ENCODE peak calls at places on chromosomes 3 and 15, in six cellular contexts. H is psoas muscle, D is PC-9, T is endodermal cell, V is heart left ventricle, R is ovary. Z is an unnamed sample. For H3K4me1 and H3K27me3, the result is how much of the 10 kb centered on the place peaks cover.

GRCh38 chr3:99700637-99701268 is 62.4 kb downstream of the COL8A1 start:
- DNase-seq in R (no peak), D (no peak), T (no peak), H (no peak), V (no peak), Z (no peak)

GRCh38 chr15:30859091-30859874 is 44.4 kb upstream of the FAN1 start:
- DNase-seq in D (no peak), R (no peak), V (no peak), H (no peak), T (no peak), Z (no peak)

GRCh38 chr3:69086133-69086722 is 1.5 kb downstream of the ARL6IP5 start:
- DNase-seq in H (peak), D (peak), T (peak), R (peak), V (peak), Z (peak)

GRCh38 chr3:170437151-170437550 is 18.5 kb downstream of the CLDN11 start:
- DNase-seq in V (no peak), D (no peak), H (no peak), R (no peak), T (no peak), Z (no peak)

GRCh38 chr3:179544981-179545645 is 17.6 kb upstream of the ACTL6A start:
- DNase-seq in R (no peak), T (peak), H (no peak), V (no peak), D (no peak), Z (no peak)

GRCh38 chr3:100097919-100098896 is 16.1 kb downstream of the FILIP1L start:
- DNase-seq in R (peak), H (no peak), V (no peak), T (no peak), D (peak), Z (no peak)

GRCh38 chr3:64083588-64083974 is 60.3 kb upstream of the PSMD6 start:
- DNase-seq in V (no peak), R (no peak), H (no peak), D (peak), T (no peak), Z (no peak)

GRCh38 chr15:66101715-66102395 is 151.7 kb downstream of the MEGF11 start:
- DNase-seq in D (no peak), R (no peak), V (no peak), H (no peak), T (no peak), Z (no peak)

GRCh38 chr3:189458536-189458935 is 172.7 kb upstream of the TP63 start:
- DNase-seq in R (no peak), T (no peak), V (no peak), D (peak), H (no peak), Z (no peak)

GRCh38 chr15:90895571-90896117 is 7.5 kb upstream of the MAN2A2 start:
- DNase-seq in D (no peak), R (no peak), H (no peak), T (peak), V (peak), Z (no peak)

GRCh38 chr15:52143862-52144261 is 31.3 kb upstream of the BCL2L10 start:
- DNase-seq in T (peak), R (no peak), D (no peak), V (no peak), H (no peak), Z (no peak)

GRCh38 chr15:100201376-100202280 is 140.1 kb downstream of the ADAMTS17 start:
- DNase-seq in R (no peak), V (no peak), D (no peak), T (peak), H (no peak), Z (no peak)

GRCh38 chr3:11944052-11944673 is 60.0 kb upstream of the SYN2 start:
- DNase-seq in H (no peak), D (no peak), R (no peak), V (no peak), T (peak), Z (no peak)

GRCh38 chr15:71182522-71182921 is 67.3 kb downstream of the THSD4 start:
- DNase-seq in H (no peak), R (no peak), V (no peak), T (no peak), D (no peak), Z (no peak)

GRCh38 chr3:171984883-171985282 is 54.5 kb upstream of the FNDC3B start:
- DNase-seq in R (no peak), V (no peak), H (no peak), T (no peak), D (no peak), Z (no peak)

GRCh38 chr3:15932348-15933300 is 134.8 kb upstream of the ANKRD28 start:
- DNase-seq in R (no peak), H (no peak), T (no peak), D (no peak), V (no peak), Z (no peak)

GRCh38 chr3:25069970-25070369 is 358.1 kb upstream of the RARB start:
- DNase-seq in D (no peak), R (no peak), T (no peak), H (no peak), V (no peak), Z (no peak)

GRCh38 chr15:52503788-52504496 is 24.7 kb downstream of the MYO5A start:
- DNase-seq in T (no peak), H (no peak), V (no peak), R (no peak), D (no peak), Z (no peak)

GRCh38 chr15:56243117-56243773 is 434 bp downstream of the RFX7 start:
- DNase-seq in H (peak), R (peak), T (peak), V (peak), D (no peak), Z (peak)

GRCh38 chr3:197854596-197855343 is 63.7 kb downstream of the LRCH3 start:
- DNase-seq in V (no peak), R (peak), H (no peak), D (no peak), T (peak), Z (no peak)

GRCh38 chr3:65778966-65779365 is 259.8 kb downstream of the MAGI1 start:
- DNase-seq in V (no peak), H (no peak), T (no peak), D (no peak), R (no peak), Z (no peak)

GRCh38 chr15:48411971-48412591 is 80.9 kb downstream of the DUT start:
- DNase-seq in T (no peak), V (no peak), D (no peak), H (no peak), R (no peak), Z (no peak)

GRCh38 chr3:77203876-77204275 is 164.0 kb downstream of the ROBO2 start:
- DNase-seq in T (no peak), D (no peak), R (no peak), H (no peak), V (no peak), Z (no peak)

GRCh38 chr3:150091626-150092025 is 120.9 kb upstream of the PFN2 start:
- DNase-seq in R (no peak), D (no peak), V (no peak), T (no peak), H (no peak), Z (no peak)

GRCh38 chr3:53045107-53045783 is 628 bp downstream of the SFMBT1 start:
- DNase-seq in H (peak), V (peak), D (no peak), R (peak), T (no peak), Z (no peak)

GRCh38 chr3:45582407-45582806 is 12.1 kb upstream of the LIMD1 start:
- DNase-seq in T (no peak), H (no peak), V (no peak), D (no peak), R (no peak), Z (no peak)

GRCh38 chr15:43318990-43319771 is 11.2 kb downstream of the LCMT2 start:
- DNase-seq in D (no peak), H (no peak), V (no peak), T (no peak), R (no peak), Z (no peak)

GRCh38 chr3:11059090-11059798 is 66.7 kb downstream of the SLC6A1 start:
- DNase-seq in T (peak), H (peak), V (no peak), R (peak), D (peak), Z (no peak)

GRCh38 chr15:83365370-83365938 is 81.0 kb upstream of the BNC1 start:
- DNase-seq in D (no peak), R (no peak), T (peak), H (peak), V (no peak), Z (no peak)

GRCh38 chr3:129116482-129116946 is 5.1 kb downstream of the RAB43 start:
- DNase-seq in V (no peak), H (no peak), T (peak), D (no peak), R (no peak), Z (no peak)

GRCh38 chr3:13647314-13648059 is 98.6 kb downstream of the FBLN2 start:
- DNase-seq in V (no peak), H (no peak), T (no peak), D (no peak), R (no peak), Z (no peak)

GRCh38 chr3:98901032-98901464 is 447 bp downstream of the DCBLD2 start:
- DNase-seq in H (peak), R (peak), V (peak), D (peak), T (peak), Z (no peak)

GRCh38 chr3:184582583-184582982 is 21.0 kb downstream of the EPHB3 start:
- DNase-seq in T (peak), H (no peak), R (peak), D (no peak), V (no peak), Z (no peak)

GRCh38 chr3:32340039-32340438 is 51.6 kb upstream of the CMTM7 start:
- DNase-seq in D (no peak), H (no peak), V (no peak), R (no peak), T (peak), Z (no peak)

GRCh38 chr3:196140224-196140623 is 58.3 kb upstream of the TFRC start:
- DNase-seq in T (no peak), H (no peak), R (no peak), D (no peak), V (no peak), Z (no peak)

DNA sequence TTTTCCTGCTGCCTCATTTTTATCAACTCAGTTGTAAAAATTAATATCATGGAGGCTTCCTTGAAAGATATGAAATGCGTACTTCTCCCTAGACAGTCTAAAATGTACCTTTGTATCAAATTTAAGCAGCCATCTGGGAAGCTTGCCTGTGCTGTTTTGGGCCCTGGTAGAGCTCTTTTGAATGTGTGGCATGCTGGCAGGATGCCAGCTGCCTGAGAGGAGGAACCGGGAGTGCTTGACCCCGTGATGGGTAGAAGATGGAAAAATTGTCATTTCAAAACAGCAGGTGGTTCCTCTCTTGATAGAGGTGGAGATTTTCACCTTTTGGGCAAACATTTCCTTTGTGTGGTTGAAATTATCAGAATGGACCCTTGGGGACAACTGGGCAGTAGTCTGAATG is 245.3 kb downstream of the RPLP1 start:
- DNase-seq in D (no peak), H (no peak), T (no peak), V (peak), R (no peak), Z (no peak)
- TF ChIP-seq CTCF in D (no peak), H (no peak), T (no peak), V (no peak), R (no peak), Z (no peak)

DNA sequence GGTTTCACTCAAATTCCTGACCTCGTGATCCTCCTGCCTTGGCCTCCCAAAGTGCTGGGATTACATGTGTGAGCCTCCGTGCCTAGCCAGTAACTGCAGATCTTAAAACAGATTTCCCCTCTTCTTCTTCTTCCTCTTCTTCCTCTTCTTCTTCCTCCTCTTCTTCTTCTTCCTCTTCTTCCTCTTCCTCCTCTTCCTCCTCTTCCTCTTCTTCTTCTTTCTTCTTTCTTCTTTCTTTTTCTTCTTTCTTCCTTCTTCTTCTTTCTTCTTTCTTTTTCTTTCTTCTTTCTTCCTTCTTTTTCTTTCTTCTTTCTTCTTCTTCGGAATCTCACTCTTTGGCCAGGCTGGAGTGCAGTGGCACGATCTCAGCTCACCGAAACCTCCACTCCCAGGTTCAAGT is 7.8 kb downstream of the USP3 start:
- DNase-seq in T (no peak), V (no peak), R (no peak), H (no peak), D (no peak), Z (no peak)
- H3K4me1 ChIP-seq in T (under half), V (under half), R (under half), H (half or more), D (half or more), Z (half or more)

GRCh38 chr3:44020178-44020577 is 221.5 kb upstream of the TOPAZ1 start:
- DNase-seq in V (no peak), D (no peak), R (no peak), T (no peak), H (no peak), Z (no peak)

GRCh38 chr3:44024194-44024593 is 217.5 kb upstream of the TOPAZ1 start:
- DNase-seq in R (no peak), D (no peak), V (no peak), H (no peak), T (no peak), Z (no peak)

GRCh38 chr3:44021646-44022594 is 219.8 kb upstream of the TOPAZ1 start:
- DNase-seq in H (no peak), D (no peak), V (no peak), R (no peak), T (peak), Z (peak)

GRCh38 chr3:44016818-44017217 is 224.9 kb upstream of the TOPAZ1 start:
- DNase-seq in V (no peak), T (no peak), D (no peak), H (no peak), R (no peak), Z (peak)

GRCh38 chr3:44019736-44020135 is 221.9 kb upstream of the TOPAZ1 start:
- DNase-seq in V (no peak), R (no peak), H (no peak), D (no peak), T (peak), Z (no peak)
- H3K27me3 ChIP-seq in V (under half), R (under half), H (under half), D (under half), T (half or more), Z (under half)

DNA sequence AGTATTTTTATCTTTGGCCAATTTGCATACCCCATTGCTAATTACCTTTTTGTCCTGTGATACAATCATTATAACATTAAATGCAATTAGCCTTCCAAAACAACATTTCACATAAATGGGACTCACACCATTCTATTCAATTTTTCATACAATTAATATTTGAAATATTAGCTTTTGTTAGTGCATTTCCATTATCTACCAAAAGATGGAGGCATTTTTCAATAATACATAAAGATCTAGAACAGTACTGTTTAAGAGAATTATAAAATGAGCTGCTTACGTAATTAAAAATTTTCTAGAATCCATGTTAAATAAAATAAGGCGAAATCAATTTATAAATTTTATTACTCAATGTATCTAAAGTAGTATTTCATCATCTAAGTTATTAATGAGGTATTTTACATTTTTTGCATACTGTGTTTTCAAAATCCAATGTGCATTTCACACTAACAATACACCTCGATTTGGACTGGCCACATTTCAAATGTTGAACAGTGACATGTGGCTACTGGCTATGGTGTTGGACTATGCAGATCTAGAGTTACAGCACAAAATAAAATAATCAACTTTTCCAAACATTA is 74.3 kb downstream of the TJP1 start:
- DNase-seq in D (no peak), T (no peak), H (no peak), V (no peak), R (no peak), Z (no peak)
- TF ChIP-seq CTCF in D (peak), T (no peak), H (peak), V (peak), R (peak), Z (peak)

DNA sequence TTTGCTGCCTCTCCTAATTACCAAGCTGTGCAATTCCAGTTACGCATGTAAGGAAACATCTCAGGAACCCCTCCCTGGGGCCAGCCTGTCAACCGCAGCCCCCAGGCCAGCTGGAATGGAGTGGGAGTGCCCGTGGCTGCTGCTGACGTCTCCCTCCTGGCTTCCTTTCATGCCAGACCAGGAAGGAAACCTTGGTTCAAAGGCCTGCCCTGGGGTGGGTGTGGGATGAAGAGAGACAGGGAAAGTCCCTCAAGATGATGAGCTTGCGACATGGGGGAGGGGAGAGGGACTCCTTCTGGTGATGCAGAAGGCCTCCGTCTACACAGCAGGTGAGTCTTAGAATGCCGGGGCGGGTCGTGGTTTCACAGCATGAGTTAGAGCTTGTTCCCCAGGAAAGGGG is 11.4 kb upstream of the CYP11A1 start:
- DNase-seq in H (no peak), D (peak), R (no peak), V (no peak), T (no peak), Z (no peak)
- H3K4me1 ChIP-seq in H (under half), D (under half), R (under half), V (under half), T (under half), Z (under half)

GRCh38 chr3:62366093-62366419 is 7.3 kb downstream of the FEZF2 start:
- DNase-seq in R (no peak), V (no peak), T (no peak), D (no peak), H (no peak), Z (no peak)
- H3K27me3 ChIP-seq in R (under half), V (under half), T (half or more), D (under half), H (under half), Z (half or more)

GRCh38 chr3:167978071-167978470 is 117.7 kb downstream of the GOLIM4 start:
- DNase-seq in R (no peak), H (no peak), V (no peak), T (no peak), D (peak), Z (no peak)
- TF ChIP-seq CTCF in R (no peak), H (no peak), V (no peak), T (no peak), D (no peak), Z (no peak)